ENCODE peak calls at places on chromosomes 16 and 17, in four cellular contexts. B is HCT116, R is HepG2, Z is K562. J is an unnamed sample. For H3K36me3, the result is how much of the 10 kb centered on the place peaks cover.

GRCh38 chr17:45246861-45247428 is 14.9 kb downstream of the SPATA32 start:
- DNase-seq in Z (peak), B (no peak), R (no peak), J (no peak)

GRCh38 chr17:44065668-44066203 is 735 bp downstream of the LSM12 start:
- DNase-seq in Z (peak), B (no peak), R (no peak), J (no peak)

GRCh38 chr17:9142772-9143494 is 121.6 kb downstream of the NTN1 start:
- DNase-seq in Z (no peak), B (no peak), R (no peak), J (no peak)

GRCh38 chr17:44965491-44966234 is 2.4 kb downstream of the C1QL1 start:
- DNase-seq in R (no peak), B (no peak), Z (no peak), J (no peak)

GRCh38 chr16:14321542-14321941 is 250.4 kb downstream of the MRTFB start:
- DNase-seq in R (no peak), Z (peak), B (no peak), J (no peak)

GRCh38 chr16:51445250-51445649 is 294.2 kb upstream of the SALL1 start:
- DNase-seq in R (no peak), Z (no peak), B (no peak), J (no peak)

GRCh38 chr16:64910351-64910750 is 211.5 kb downstream of the CDH11 start:
- DNase-seq in R (no peak), Z (no peak), B (no peak), J (no peak)

GRCh38 chr17:225551-225950 is 44.1 kb upstream of the DOC2B start:
- DNase-seq in B (no peak), R (no peak), Z (no peak), J (no peak)

GRCh38 chr17:79473111-79473835 is 137.6 kb downstream of the RBFOX3 start:
- DNase-seq in B (no peak), R (peak), Z (peak), J (no peak)

GRCh38 chr16:11145173-11145820 is 110.7 kb downstream of the SOCS1 start:
- DNase-seq in R (no peak), B (no peak), Z (no peak), J (no peak)

GRCh38 chr16:50289950-50290764 is 23.8 kb downstream of the ADCY7 start:
- DNase-seq in R (no peak), B (no peak), Z (no peak), J (no peak)

GRCh38 chr17:1055751-1056645 is 59.1 kb downstream of the TIMM22 start:
- DNase-seq in R (peak), B (no peak), Z (peak), J (no peak)

GRCh38 chr17:1197781-1198490 is 18.2 kb upstream of the ABR start:
- DNase-seq in B (no peak), R (no peak), Z (no peak), J (no peak)

GRCh38 chr17:33196883-33197282 is 96.2 kb downstream of the ASIC2 start:
- DNase-seq in Z (no peak), B (no peak), R (no peak), J (no peak)

GRCh38 chr17:52678211-52678610 is 519.7 kb upstream of the CA10 start:
- DNase-seq in Z (no peak), B (no peak), R (no peak), J (no peak)

GRCh38 chr17:63844293-63844672 is 1.8 kb upstream of the SMARCD2 start:
- DNase-seq in Z (peak), B (no peak), R (no peak), J (no peak)

GRCh38 chr16:4984174-4985000 is 26.3 kb downstream of the SEC14L5 start:
- DNase-seq in R (no peak), Z (no peak), B (no peak), J (no peak)

GRCh38 chr17:66526827-66527226 is 224.4 kb downstream of the PRKCA start:
- DNase-seq in R (no peak), B (no peak), Z (no peak), J (no peak)

GRCh38 chr17:28599311-28600184 is 723 bp upstream of the SPAG5 start:
- DNase-seq in B (peak), R (peak), Z (peak), J (peak)

GRCh38 chr17:63932008-63932561 is at the start of gene CD79B:
- DNase-seq in B (no peak), R (no peak), Z (no peak), J (no peak)

GRCh38 chr17:73247728-73248127 is 14.0 kb downstream of the CPSF4L start:
- DNase-seq in R (no peak), B (no peak), Z (no peak), J (no peak)

GRCh38 chr16:61998460-61998859 is 37.8 kb downstream of the CDH8 start:
- DNase-seq in B (no peak), Z (no peak), R (no peak), J (no peak)

GRCh38 chr17:47675380-47676198 is 18.4 kb upstream of the TBKBP1 start:
- DNase-seq in R (no peak), B (no peak), Z (no peak), J (no peak)

GRCh38 chr17:47676510-47676909 is 17.5 kb upstream of the TBKBP1 start:
- DNase-seq in B (no peak), R (no peak), Z (no peak), J (no peak)

GRCh38 chr17:47676199-47676472 is 17.8 kb upstream of the TBKBP1 start:
- DNase-seq in Z (no peak), B (no peak), R (no peak), J (no peak)

GRCh38 chr17:47674503-47674902 is 19.5 kb upstream of the TBKBP1 start:
- DNase-seq in R (no peak), B (no peak), Z (no peak), J (no peak)

GRCh38 chr17:47678196-47678595 is 15.8 kb upstream of the TBKBP1 start:
- DNase-seq in Z (no peak), B (no peak), R (no peak), J (no peak)
- H3K36me3 ChIP-seq in Z (half or more), B (half or more), R (half or more), J (half or more)

DNA sequence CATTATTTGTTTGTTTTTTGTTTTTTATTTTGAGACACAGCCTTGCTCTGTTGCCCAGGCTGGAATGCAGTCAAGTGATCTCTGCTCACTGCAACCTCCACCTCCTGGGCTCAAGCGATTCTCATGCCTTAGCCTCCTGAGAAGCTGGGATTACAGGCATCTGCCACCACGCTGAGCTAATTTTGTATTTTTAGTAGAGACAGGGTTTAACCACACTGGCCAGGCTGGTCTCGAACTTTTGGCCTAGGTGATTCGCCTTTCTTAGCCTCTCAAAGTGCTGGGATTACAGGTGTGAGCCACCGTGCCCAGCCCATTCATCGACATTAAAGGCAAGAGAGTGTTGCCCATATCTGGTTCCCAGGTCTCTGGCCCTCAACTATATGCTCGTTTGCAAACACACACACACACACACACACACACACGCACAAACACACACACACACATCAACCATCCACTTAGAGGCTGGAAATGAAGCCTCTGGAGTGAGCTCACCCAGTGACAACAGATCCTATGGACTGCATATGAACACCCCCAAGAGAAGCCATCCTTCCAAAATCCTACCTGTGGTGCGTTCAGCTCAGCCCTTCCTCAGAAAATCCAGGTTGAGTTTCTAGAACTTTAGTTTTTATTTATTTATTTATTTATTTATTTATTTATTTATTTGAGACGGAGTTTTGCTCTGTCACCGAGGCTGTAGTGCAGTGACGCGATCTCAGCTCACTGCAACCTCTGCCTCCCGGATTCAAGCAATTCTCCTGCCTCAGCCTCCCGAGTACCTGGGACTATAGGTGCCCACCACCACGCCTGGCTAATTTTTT is 12.3 kb upstream of the SEPHS2 start:
- DNase-seq in B (no peak), R (no peak), Z (no peak), J (no peak)
- TF ChIP-seq REST in B (no peak), R (no peak), Z (no peak), J (no peak)

GRCh38 chr16:27432600-27432957 is 30.6 kb downstream of the IL21R start:
- DNase-seq in B (no peak), Z (no peak), R (no peak), J (no peak)
- TF ChIP-seq TCF7L2 in B (no peak), Z (no peak), R (no peak), J (no peak)

GRCh38 chr17:75228847-75229246 is 23.4 kb downstream of the NUP85 start:
- DNase-seq in B (no peak), Z (no peak), R (no peak), J (no peak)
- H3K36me3 ChIP-seq in B (half or more), Z (half or more), R (half or more), J (under half)

DNA sequence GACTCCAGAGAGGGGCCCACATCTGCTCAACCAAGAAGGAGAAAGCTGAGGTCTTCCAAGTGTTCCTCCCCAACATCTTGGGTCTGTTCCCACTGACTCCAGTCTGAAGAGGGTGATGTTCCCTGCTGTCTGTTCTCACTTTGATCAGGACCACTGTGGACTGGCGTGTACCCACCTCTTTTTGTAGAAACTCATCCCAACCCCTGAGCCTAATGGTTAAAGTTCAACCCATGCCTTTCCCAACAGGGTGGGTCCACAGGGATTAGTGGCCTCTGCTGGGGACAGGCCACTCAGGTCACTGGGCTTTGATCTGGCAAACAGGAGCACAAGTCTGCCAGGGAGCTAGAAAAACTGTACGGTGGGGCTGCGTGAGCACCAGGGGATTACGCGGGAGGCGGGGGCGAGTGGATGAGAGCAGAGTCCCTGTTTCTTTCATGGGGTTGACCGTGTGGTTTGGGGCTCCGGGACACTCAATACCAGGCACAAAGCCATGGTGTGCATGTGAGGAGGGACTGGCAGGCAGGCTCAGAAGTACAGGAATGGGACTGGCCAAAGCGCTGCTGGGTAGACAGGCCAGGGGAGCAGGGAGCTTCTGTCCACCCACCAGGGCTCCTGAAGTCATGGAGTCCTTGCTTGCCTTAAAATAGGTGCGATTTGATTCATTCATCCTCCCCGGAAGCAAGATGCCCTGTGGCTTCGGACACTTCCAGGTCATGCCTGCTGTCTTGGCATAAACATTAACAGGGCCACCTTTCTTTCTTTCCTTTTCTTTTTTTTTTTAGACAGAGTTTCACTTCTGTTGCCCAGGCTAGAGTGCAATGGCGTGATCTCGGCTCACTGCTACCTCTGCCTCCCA is at the start of gene CA5A:
- DNase-seq in R (peak), B (no peak), Z (no peak), J (no peak)
- TF ChIP-seq REST in R (peak), B (no peak), Z (no peak), J (no peak)

DNA sequence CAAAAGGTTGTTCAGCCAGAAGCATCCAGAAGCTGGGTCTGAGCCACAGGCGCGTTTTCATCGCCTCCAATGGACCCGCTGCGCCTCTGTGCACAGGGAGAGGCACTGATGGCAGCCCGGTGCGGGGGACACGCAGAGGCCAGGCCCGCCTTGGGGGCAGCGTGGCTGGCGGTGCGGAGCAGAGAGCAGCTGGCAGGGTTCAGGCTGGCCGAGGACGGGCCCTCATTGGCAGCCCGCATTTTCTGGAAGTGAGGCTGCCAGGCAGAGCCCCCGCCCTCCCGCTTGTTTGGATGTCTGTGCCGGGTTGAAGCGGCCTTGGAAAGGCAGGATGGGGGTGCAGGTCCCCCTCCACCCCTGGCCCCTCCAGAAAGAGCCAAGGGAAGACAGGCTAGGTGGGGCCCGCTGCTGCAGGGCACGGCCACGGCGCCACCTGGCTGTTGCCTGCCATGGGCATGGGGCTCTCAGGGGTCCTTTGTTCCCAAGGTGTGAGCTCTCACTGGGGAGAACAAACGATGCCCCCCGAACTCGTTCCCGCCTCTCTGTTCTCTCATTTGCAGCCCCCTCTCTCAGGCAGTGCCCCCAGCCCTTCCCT is 18.8 kb downstream of the GSE1 start:
- DNase-seq in B (no peak), Z (no peak), R (no peak), J (no peak)
- TF ChIP-seq TCF7L2 in B (no peak), Z (no peak), R (no peak), J (no peak)

J was measured in Panc1.